ENCODE peak calls at places on chromosomes 4 and X, in four cellular contexts. U is MM.1S; V is CD8-positive, alpha-beta T cell; M is esophagus muscularis mucosa. O is an unnamed sample.

GRCh38 chr4:182695842-182696241 is 221.3 kb downstream of the DCTD start:
- DNase-seq in U (no peak), V (no peak), M (no peak), O (no peak)

GRCh38 chrX:123425904-123426303 is 241.8 kb downstream of the GRIA3 start:
- DNase-seq in V (no peak), U (no peak), M (no peak), O (peak; percentile 59)

GRCh38 chr4:41120297-41121217 is 93.8 kb downstream of the APBB2 start:
- DNase-seq in V (no peak), M (no peak), U (no peak), O (no peak)

GRCh38 chr4:54971474-54971950 is 153.9 kb downstream of the KDR start:
- DNase-seq in U (peak; percentile 65), V (no peak), M (no peak), O (peak; percentile 80)

GRCh38 chr4:40055379-40055872 is 1.2 kb upstream of the N4BP2 start:
- DNase-seq in M (no peak), U (no peak), V (no peak), O (no peak)

GRCh38 chrX:68059469-68059868 is 373.8 kb downstream of the OPHN1 start:
- DNase-seq in M (no peak), U (no peak), V (no peak), O (no peak)

GRCh38 chr4:8503801-8504200 is 63.2 kb downstream of the TRMT44 start:
- DNase-seq in V (no peak), M (no peak), U (no peak), O (no peak)

GRCh38 chrX:73964607-73965006 is 339.4 kb upstream of the ZCCHC13 start:
- DNase-seq in U (no peak), V (no peak), M (no peak), O (no peak)

GRCh38 chr4:76665139-76665538 is 230.1 kb downstream of the SHROOM3 start:
- DNase-seq in V (no peak), U (no peak), M (no peak), O (no peak)

GRCh38 chrX:125289209-125289608 is 30.5 kb upstream of the TEX13C start:
- DNase-seq in U (no peak), V (no peak), M (no peak), O (no peak)

GRCh38 chr4:54924891-54925290 is 200.5 kb downstream of the KDR start:
- DNase-seq in U (no peak), V (no peak), M (no peak), O (no peak)

GRCh38 chr4:23097251-23097650 is 404.5 kb downstream of the GBA3 start:
- DNase-seq in M (no peak), V (no peak), U (no peak), O (no peak)

GRCh38 chr4:80461412-80461811 is 125.9 kb downstream of the CFAP299 start:
- DNase-seq in U (no peak), V (no peak), M (no peak), O (no peak)

GRCh38 chr4:80465238-80465637 is 129.7 kb downstream of the CFAP299 start:
- DNase-seq in U (no peak), V (no peak), M (no peak), O (peak; percentile 15)

GRCh38 chr4:80462537-80463207 is 127.1 kb downstream of the CFAP299 start:
- DNase-seq in M (no peak), U (peak; percentile 41), V (no peak), O (no peak)

GRCh38 chr4:80463509-80463908 is 128.0 kb downstream of the CFAP299 start:
- DNase-seq in M (no peak), U (no peak), V (no peak), O (no peak)

GRCh38 chr4:80459918-80460473 is 124.5 kb downstream of the CFAP299 start:
- DNase-seq in U (no peak), M (no peak), V (no peak), O (no peak)
- H3K9me3 ChIP-seq in U (no peaks in the 10 kb centered on the region), M (no peaks in the 10 kb centered on the region), V (no peaks in the 10 kb centered on the region), O (no peaks in the 10 kb centered on the region)

GRCh38 chr4:991451-992296 is 1.5 kb downstream of the SLC26A1 start:
- DNase-seq in M (no peak), V (no peak), U (no peak), O (no peak)
- H3K4me1 ChIP-seq in M (peaks cover 10% of the 10 kb centered on the region), V (peaks cover 10% of the 10 kb centered on the region), U (no peaks in the 10 kb centered on the region), O (peaks cover 12% of the 10 kb centered on the region)

GRCh38 chr4:26020083-26020668 is 106.2 kb downstream of the SMIM20 start:
- DNase-seq in M (no peak), V (no peak), U (no peak), O (peak; percentile 54)
- H3K4me3 ChIP-seq in M (no peak overlapping the region), V (no peak overlapping the region), U (no peak overlapping the region), O (peak overlapping the region; percentile 74)

DNA sequence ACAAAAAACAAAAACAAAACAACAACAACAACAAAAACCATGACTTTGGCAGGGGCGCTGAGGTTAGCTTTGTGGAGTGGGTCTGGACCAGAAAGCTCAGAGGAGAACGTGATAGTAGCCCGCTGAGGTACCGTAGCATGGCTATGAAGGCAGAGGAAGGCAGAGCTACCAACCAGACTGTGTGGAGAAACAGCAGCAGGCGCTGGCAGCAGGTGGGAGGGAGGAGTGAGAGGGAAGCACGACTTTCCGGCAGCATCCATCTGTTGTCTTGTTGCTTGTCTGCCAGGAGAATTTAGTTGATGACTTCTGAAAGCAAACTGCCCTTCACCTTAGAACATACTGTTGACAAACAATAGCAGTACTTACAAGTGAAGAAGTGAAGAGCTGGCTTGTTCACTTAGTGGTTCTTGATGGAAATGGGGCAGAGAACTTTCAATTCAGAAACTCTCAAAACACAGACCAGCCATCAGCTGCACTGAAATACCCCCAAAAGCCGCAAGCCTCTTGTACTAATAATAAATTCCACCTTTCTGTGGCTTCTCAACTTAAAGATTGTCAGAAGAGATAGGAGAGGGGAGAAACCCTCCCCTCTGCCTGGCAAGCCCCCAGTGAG is 447.2 kb downstream of the SLITRK2 start:
- DNase-seq in U (peak; percentile 20), M (no peak), V (no peak), O (no peak)
- H3K9me3 ChIP-seq in U (no peaks in the 10 kb centered on the region), M (no peaks in the 10 kb centered on the region), V (no peaks in the 10 kb centered on the region), O (peaks cover 3% of the 10 kb centered on the region)

GRCh38 chr4:53680588-53680987 is 89.3 kb upstream of the LNX1 start:
- DNase-seq in V (no peak), M (no peak), U (no peak), O (no peak)
- H3K4me1 ChIP-seq in V (no peaks in the 10 kb centered on the region), M (no peaks in the 10 kb centered on the region), U (no peaks in the 10 kb centered on the region), O (peaks cover 56% of the 10 kb centered on the region)

GRCh38 chr4:102819588-102820365 is 7.6 kb downstream of the UBE2D3 start:
- DNase-seq in M (no peak), V (no peak), U (no peak), O (no peak)

GRCh38 chr4:102815981-102816380 is 11.4 kb downstream of the UBE2D3 start:
- DNase-seq in V (no peak), U (no peak), M (no peak), O (peak; percentile 59)

GRCh38 chr4:102817021-102817605 is 10.2 kb downstream of the UBE2D3 start:
- DNase-seq in U (no peak), V (no peak), M (no peak), O (no peak)

GRCh38 chr4:102823464-102823863 is 3.9 kb downstream of the UBE2D3 start:
- DNase-seq in V (no peak), U (no peak), M (no peak), O (no peak)

GRCh38 chr4:102817613-102818268 is 9.6 kb downstream of the UBE2D3 start:
- DNase-seq in V (no peak), U (no peak), M (no peak), O (no peak)
- H3K4me3 ChIP-seq in V (no peak overlapping the region), U (no peak overlapping the region), M (peak overlapping the region; percentile 8), O (peak overlapping the region; percentile 2)

GRCh38 chr4:374298-375160 is 36.9 kb downstream of the ZNF141 start:
- DNase-seq in V (no peak), U (no peak), M (no peak), O (no peak)

GRCh38 chr4:373062-373839 is 35.6 kb downstream of the ZNF141 start:
- DNase-seq in U (no peak), M (no peak), V (no peak), O (no peak)
- H3K9me3 ChIP-seq in U (no peaks in the 10 kb centered on the region), M (peaks cover 32% of the 10 kb centered on the region), V (peaks cover 61% of the 10 kb centered on the region), O (peaks cover 98% of the 10 kb centered on the region)

O was measured in adipocyte.